ENCODE peak calls at places on chromosome 18, in nine cellular contexts. U is adrenal gland, Y is H1, I is body of pancreas, W is HCT116, P is IMR-90, J is K562, Q is HepG2, C is right lobe of liver. Z is an unnamed sample.

GRCh38 chr18:28781616-28782362 is 604.9 kb upstream of the CDH2 start:
- DNase-seq in P (no peak), U (no peak), Y (no peak), I (no peak), Q (no peak), W (no peak), J (no peak), C (no peak), Z (no peak)

GRCh38 chr18:45175505-45175904 is 439.8 kb upstream of the SLC14A2 start:
- DNase-seq in Q (no peak), W (no peak), P (no peak), I (no peak), U (no peak), C (no peak), Y (no peak), J (no peak), Z (no peak)

GRCh38 chr18:69401475-69402218 is 959 bp downstream of the DOK6 start:
- DNase-seq in I (no peak), U (no peak), Q (no peak), P (peak), J (no peak), C (no peak), Y (no peak), W (no peak), Z (peak)

GRCh38 chr18:25517881-25518715 is 166.1 kb upstream of the ZNF521 start:
- DNase-seq in U (no peak), W (no peak), Q (no peak), P (no peak), C (no peak), I (no peak), J (no peak), Y (no peak), Z (no peak)

GRCh38 chr18:77559274-77559910 is 309.7 kb downstream of the GALR1 start:
- DNase-seq in P (no peak), Q (no peak), Y (no peak), I (no peak), J (no peak), C (no peak), W (no peak), U (no peak), Z (no peak)

GRCh38 chr18:6056171-6056932 is 161.0 kb upstream of the TMEM200C start:
- DNase-seq in U (no peak), W (no peak), Q (peak), C (no peak), I (no peak), P (peak), Y (no peak), J (no peak), Z (no peak)

GRCh38 chr18:25713104-25713503 is 361.1 kb upstream of the ZNF521 start:
- DNase-seq in P (no peak), U (no peak), J (no peak), I (no peak), W (no peak), Q (no peak), C (no peak), Y (no peak), Z (no peak)

GRCh38 chr18:79987566-79987965 is 797 bp downstream of the TXNL4A start:
- DNase-seq in Q (no peak), Y (no peak), U (no peak), C (no peak), I (no peak), J (no peak), P (no peak), W (no peak), Z (no peak)

GRCh38 chr18:7789853-7790552 is 222.9 kb downstream of the PTPRM start:
- DNase-seq in Q (peak), Y (peak), J (no peak), C (no peak), P (peak), I (peak), W (peak), U (no peak), Z (no peak)

GRCh38 chr18:9802774-9803697 is 82.7 kb upstream of the TXNDC2 start:
- DNase-seq in P (peak), C (no peak), U (peak), Y (no peak), I (no peak), J (peak), Q (peak), W (no peak), Z (no peak)

GRCh38 chr18:52723456-52724065 is 383.6 kb downstream of the DCC start:
- DNase-seq in J (no peak), W (no peak), Q (no peak), C (no peak), U (no peak), P (no peak), Y (peak), I (no peak), Z (no peak)

GRCh38 chr18:42437646-42438045 is 482.6 kb downstream of the PIK3C3 start:
- DNase-seq in U (peak), Y (no peak), J (no peak), C (no peak), P (no peak), I (peak), W (no peak), Q (no peak), Z (no peak)

GRCh38 chr18:9366126-9366714 is 31.6 kb downstream of the TWSG1 start:
- DNase-seq in I (peak), W (peak), J (no peak), P (peak), Y (peak), U (peak), Q (no peak), C (no peak), Z (peak)

GRCh38 chr18:45874501-45875184 is 49.2 kb downstream of the SIGLEC15 start:
- DNase-seq in U (no peak), I (no peak), P (peak), J (no peak), W (no peak), Y (no peak), C (no peak), Q (no peak), Z (no peak)

GRCh38 chr18:11728247-11728646 is 39.2 kb downstream of the GNAL start:
- DNase-seq in I (no peak), Q (peak), C (no peak), Y (no peak), J (no peak), P (no peak), U (no peak), W (peak), Z (no peak)

GRCh38 chr18:25187582-25188291 is 164.2 kb downstream of the ZNF521 start:
- DNase-seq in P (no peak), C (no peak), W (no peak), Q (no peak), I (no peak), Y (no peak), J (no peak), U (no peak), Z (no peak)

GRCh38 chr18:24227976-24228660 is 89.3 kb downstream of the CABYR start:
- DNase-seq in W (no peak), Y (no peak), C (no peak), P (peak), I (no peak), J (no peak), Q (no peak), U (no peak), Z (no peak)

GRCh38 chr18:23307567-23308295 is 145.4 kb upstream of the RIOK3 start:
- DNase-seq in Q (no peak), U (no peak), W (peak), P (peak), C (no peak), Y (no peak), I (no peak), J (no peak), Z (no peak)

GRCh38 chr18:6370886-6371635 is 43.6 kb downstream of the L3MBTL4 start:
- DNase-seq in W (no peak), Y (no peak), Q (peak), I (peak), U (no peak), C (peak), J (no peak), P (no peak), Z (peak)

GRCh38 chr18:2168022-2168421 is 403.3 kb downstream of the METTL4 start:
- DNase-seq in J (no peak), Y (no peak), Q (no peak), W (no peak), I (no peak), U (no peak), C (no peak), P (no peak), Z (no peak)

GRCh38 chr18:46460754-46461153 is 196.3 kb downstream of the LOXHD1 start:
- DNase-seq in W (no peak), P (no peak), U (peak), Q (no peak), J (no peak), I (no peak), Y (no peak), C (no peak), Z (no peak)

GRCh38 chr18:41613210-41613609 is 341.8 kb upstream of the PIK3C3 start:
- DNase-seq in I (no peak), Y (no peak), J (no peak), Q (no peak), C (no peak), U (peak), W (no peak), P (no peak), Z (no peak)

GRCh38 chr18:49031511-49032188 is 80.9 kb upstream of the SMAD7 start:
- DNase-seq in W (no peak), U (peak), Y (no peak), P (no peak), I (no peak), Q (no peak), J (no peak), C (no peak), Z (no peak)

GRCh38 chr18:28511421-28511821 is 334.5 kb upstream of the CDH2 start:
- DNase-seq in Y (no peak), I (no peak), W (no peak), C (no peak), J (no peak), U (no peak), P (peak), Q (no peak), Z (no peak)

GRCh38 chr18:76499021-76499420 is 4.0 kb upstream of the ZNF516 start:
- DNase-seq in I (no peak), W (no peak), Y (no peak), P (no peak), J (no peak), U (no peak), Q (no peak), C (no peak), Z (no peak)

GRCh38 chr18:76496200-76496890 is 1.3 kb upstream of the ZNF516 start:
- DNase-seq in W (no peak), Y (no peak), Q (peak), I (peak), C (peak), P (peak), U (peak), J (no peak), Z (peak)

GRCh38 chr18:76502551-76502950 is 7.5 kb upstream of the ZNF516 start:
- DNase-seq in I (no peak), C (no peak), W (no peak), J (no peak), Q (peak), U (no peak), P (no peak), Y (no peak), Z (no peak)

GRCh38 chr18:76498064-76498463 is 3.0 kb upstream of the ZNF516 start:
- DNase-seq in U (no peak), Q (no peak), J (no peak), W (no peak), C (no peak), P (no peak), Y (no peak), I (no peak), Z (no peak)

DNA sequence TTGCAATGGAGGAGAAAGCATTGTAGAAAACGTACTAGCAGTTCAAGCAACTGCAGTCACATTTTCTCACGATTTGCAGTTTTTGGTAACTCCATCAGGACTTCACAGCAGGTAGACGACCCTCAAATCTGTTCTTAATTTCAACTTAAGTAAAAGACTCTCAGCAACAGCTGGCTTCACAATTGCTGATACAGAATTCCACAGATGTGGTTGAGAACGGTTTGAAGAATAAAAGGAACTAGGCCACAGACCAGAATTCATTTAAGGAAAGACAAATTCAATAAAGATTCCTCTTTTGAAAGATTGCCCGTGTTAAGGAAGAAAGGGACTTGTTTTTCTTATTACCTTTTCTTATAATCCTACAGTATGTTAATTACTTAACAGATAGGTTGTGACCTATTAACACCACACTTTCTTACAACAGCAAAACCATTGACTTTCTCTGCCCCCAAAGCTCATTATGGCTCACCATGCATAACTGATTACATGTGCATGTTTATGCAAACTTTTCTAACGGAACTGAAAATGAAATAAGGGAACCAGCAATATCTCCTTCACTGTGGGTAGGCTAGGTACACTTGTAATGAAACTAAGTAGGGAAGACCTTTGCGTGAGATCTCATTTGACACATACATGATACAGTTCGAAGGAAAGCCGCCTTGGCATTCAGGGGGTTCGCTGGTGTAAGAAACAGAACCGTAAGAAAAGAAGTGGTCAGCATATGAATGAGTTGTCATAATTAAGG is 4.7 kb upstream of the ZNF516 start:
- DNase-seq in W (no peak), U (no peak), P (no peak), Q (no peak), I (no peak), C (no peak), Y (no peak), J (no peak), Z (no peak)
- TF ChIP-seq POLR2A in W (no peak), U (no peak), P (no peak), Q (no peak), I (no peak), C (no peak), Y (no peak), J (no peak), Z (no peak)

GRCh38 chr18:59927246-59927825 is 27.5 kb downstream of the PMAIP1 start:
- DNase-seq in J (no peak), Y (no peak), C (no peak), P (peak), I (no peak), W (no peak), Q (no peak), U (no peak), Z (no peak)
- TF ChIP-seq POLR2A in J (no peak), Y (no peak), C (no peak), P (no peak), I (no peak), W (no peak), Q (no peak), U (no peak), Z (no peak)

DNA sequence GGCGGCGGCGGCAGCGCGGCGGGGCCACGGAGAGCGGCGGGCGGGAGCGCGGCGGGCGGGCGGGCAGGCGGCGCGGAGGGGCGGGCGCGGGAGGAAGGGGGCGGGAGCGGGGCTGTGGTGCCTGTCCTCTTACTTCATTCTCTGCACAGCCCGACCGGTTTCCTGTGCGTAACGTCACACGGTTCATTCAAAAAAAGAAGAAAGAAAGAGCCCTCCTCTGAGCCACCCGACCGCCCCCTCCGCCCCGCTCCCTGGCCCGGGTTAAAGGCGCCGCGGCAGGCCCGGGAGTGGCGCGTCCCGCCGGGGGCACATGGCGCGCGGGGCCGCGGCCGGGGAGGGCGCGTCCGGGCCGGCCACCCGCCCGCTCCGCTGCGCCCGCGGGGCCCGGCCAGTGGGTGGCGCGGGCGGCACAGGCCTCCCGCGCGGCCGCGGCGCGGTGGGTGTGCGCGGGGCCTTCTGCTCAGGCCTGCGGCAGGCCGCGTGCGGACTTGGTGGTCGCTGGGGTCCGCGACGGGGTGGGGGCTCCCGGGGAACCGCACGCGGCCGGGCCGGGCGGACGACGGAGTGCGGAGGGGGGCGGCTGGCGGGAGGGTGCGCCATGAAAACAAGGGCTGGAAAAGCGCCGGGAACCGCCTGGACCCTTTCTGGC is 596 bp upstream of the BCL2 start:
- DNase-seq in P (peak), J (peak), C (peak), I (peak), Y (no peak), Q (peak), U (peak), W (peak), Z (peak)
- TF ChIP-seq POLR2A in P (no peak), J (no peak), C (peak), I (peak), Y (no peak), Q (peak), U (no peak), W (no peak), Z (no peak)

DNA sequence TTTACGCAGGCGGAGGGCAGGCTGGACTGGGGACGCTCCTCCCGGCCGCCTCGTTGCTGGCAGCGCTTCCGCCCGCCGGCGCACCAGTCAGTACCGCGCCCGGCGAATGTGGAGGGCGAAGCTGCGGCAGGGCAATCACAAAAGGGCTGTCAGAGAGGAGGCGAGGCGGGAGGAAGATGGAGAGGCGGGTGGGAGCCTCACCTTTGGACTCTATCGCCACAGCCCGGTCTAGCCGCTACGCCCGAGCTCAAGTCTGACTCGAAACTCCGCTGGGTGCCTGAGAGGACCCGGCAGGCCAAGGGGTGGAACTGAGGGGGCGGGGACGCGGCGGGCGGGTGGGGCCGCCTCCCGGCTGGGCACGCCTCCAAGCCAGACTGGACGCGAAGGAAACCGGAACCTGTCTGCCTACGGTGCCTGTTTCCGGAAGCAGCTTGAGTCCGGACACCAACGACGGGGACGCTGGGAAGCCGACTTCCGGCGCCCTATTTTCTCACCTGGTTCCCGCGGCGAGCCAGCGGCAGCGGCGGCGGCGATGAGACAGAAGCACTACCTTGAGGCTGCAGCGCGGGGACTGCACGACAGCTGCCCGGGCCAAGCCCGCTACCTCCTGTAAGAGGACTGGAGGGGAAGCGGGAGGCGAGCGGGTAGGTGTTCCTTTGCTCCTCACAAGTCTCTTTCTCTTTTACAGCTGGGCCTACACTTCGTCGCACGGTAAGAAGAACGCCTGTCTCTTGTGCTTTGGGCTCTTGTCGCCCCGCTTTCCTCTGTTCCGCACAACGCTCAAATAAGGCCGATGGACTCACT is at the start of gene RMP24:
- DNase-seq in C (peak), W (peak), Y (peak), I (peak), U (peak), P (peak), Q (peak), J (peak), Z (peak)
- TF ChIP-seq POLR2A in C (peak), W (peak), Y (peak), I (peak), U (peak), P (peak), Q (peak), J (peak), Z (no peak)

DNA sequence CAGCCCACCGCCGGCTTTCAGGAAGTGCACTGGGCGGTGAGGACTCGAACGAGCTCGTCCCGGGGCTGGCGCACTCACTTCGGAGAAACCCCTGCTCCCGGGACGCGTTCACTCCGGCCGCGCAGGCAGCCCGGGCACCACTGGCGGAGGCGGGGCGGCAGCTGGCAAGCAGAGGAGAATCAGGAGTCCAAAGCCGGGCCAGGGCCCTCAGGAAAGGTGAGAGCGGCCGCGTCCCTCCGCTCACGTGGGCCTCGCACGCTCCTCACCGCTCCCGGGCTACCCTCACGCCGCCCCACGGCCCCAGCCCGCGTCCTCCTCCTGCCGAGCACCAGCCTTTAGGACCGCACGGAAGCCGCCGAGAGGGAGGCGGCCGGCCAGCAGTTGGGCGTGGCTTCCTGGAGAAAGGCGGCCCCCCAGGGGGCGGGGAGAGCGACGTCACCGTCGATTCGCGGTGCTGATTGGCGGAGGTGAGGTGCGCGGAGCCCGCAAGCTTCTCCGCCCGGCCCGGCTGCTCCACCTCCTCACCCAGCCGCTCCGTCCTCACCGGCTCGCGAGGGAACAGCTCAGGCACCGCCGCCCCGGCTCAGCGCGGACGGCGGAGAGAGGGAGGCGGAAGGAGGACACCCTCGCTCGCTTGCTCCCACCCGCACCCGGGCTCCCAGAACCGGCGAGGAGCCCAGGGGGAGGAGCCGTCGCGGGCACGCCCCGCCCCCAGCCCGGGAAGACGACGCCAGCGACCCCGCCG is at the start of gene ZCCHC2:
- DNase-seq in P (peak), W (peak), U (peak), C (peak), I (peak), Q (peak), J (peak), Y (peak), Z (peak)
- TF ChIP-seq POLR2A in P (peak), W (peak), U (peak), C (peak), I (peak), Q (no peak), J (peak), Y (no peak), Z (peak)

DNA sequence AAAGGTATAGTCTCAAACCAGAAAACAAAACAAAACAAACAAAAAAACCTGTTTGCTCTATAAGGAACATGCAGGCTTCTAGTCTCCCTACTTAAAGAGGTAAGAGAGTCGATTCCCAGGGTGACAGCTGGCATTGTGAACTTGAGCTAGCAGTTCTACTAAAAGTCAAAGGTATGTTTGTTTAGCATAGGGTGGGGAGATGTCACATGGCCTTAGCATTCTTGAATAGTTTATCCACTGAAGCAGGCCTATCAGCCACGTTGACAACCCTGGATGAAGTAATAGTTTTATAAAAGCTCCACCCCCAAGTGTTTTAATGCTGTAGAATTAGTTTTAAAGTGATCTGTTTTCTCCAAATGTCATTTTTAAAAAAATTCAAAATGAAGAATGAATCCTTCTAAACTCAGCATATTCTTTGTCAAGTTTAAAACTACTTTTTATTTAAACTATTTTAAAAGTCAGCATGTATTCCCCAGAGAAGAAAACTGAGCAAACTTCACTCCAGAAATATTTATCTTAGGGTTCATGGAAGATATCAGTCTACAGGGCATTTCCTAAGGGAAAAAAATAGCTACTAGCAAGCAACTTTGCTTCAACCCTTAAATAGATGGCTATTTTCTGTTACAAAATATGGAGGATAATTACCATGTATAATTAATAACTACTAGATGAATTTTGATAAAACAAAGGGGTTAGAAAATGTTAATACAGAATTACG is 1.7 kb downstream of the MYOM1 start:
- DNase-seq in J (peak), Y (no peak), P (no peak), I (peak), W (no peak), U (no peak), Q (peak), C (no peak), Z (no peak)
- TF ChIP-seq POLR2A in J (no peak), Y (no peak), P (no peak), I (peak), W (no peak), U (no peak), Q (no peak), C (peak), Z (no peak)

Z was measured in testis.